ENCODE peak calls at places on chromosome 2, in six cellular contexts. M, W, S, E, R and H are unnamed samples.

GRCh38 chr2:21155365-21156136 is 31.8 kb downstream of the TDRD15 start:
- DNase-seq in M (no peak), W (no peak), S (no peak), E (no peak), R (no peak), H (no peak)

GRCh38 chr2:174342600-174343342 is 8.0 kb downstream of the SP9 start:
- DNase-seq in M (no peak), W (no peak), S (no peak), E (peak; percentile 29), R (no peak), H (no peak)

GRCh38 chr2:172949522-172949921 is 126.1 kb upstream of the MAP3K20 start:
- DNase-seq in M (no peak), W (no peak), S (no peak), E (no peak), R (no peak), H (no peak)

GRCh38 chr2:112582314-112582746 is 2.1 kb upstream of the CHCHD5 start:
- DNase-seq in M (peak; percentile 73), W (no peak), S (no peak), E (peak; percentile 70), R (no peak), H (peak; percentile 73)

GRCh38 chr2:219552382-219553167 is 8.7 kb downstream of the TMEM198 start:
- DNase-seq in M (peak; percentile 84), W (peak; percentile 79), S (peak; percentile 80), E (peak; percentile 94), R (no peak), H (peak; percentile 75)

GRCh38 chr2:127700527-127701192 is 637 bp upstream of the SFT2D3 start:
- DNase-seq in M (no peak), W (peak; percentile 28), S (no peak), E (peak; percentile 16), R (no peak), H (peak; percentile 56)

GRCh38 chr2:173653427-173653795 is 298.7 kb downstream of the CDCA7 start:
- DNase-seq in M (no peak), W (no peak), S (no peak), E (no peak), R (no peak), H (no peak)

GRCh38 chr2:237283136-237283928 is 130.6 kb downstream of the COL6A3 start:
- DNase-seq in M (peak; percentile 66), W (no peak), S (no peak), E (no peak), R (no peak), H (no peak)

GRCh38 chr2:234134496-234134895 is 84.0 kb downstream of the SPP2 start:
- DNase-seq in M (no peak), W (no peak), S (no peak), E (no peak), R (no peak), H (no peak)

GRCh38 chr2:5915926-5916325 is 223.7 kb downstream of the SOX11 start:
- DNase-seq in M (no peak), W (no peak), S (no peak), E (peak; percentile 59), R (no peak), H (peak; percentile 3)

GRCh38 chr2:127097471-127097765 is 9.5 kb downstream of the BIN1 start:
- DNase-seq in M (no peak), W (no peak), S (no peak), E (no peak), R (no peak), H (no peak)

GRCh38 chr2:29691386-29691950 is 229.9 kb downstream of the ALK start:
- DNase-seq in M (no peak), W (no peak), S (no peak), E (no peak), R (no peak), H (no peak)

GRCh38 chr2:199395311-199395710 is 62.4 kb downstream of the SATB2 start:
- DNase-seq in M (no peak), W (no peak), S (no peak), E (peak; percentile 54), R (no peak), H (no peak)

GRCh38 chr2:70133521-70134348 is 46.5 kb downstream of the PCBP1 start:
- DNase-seq in M (no peak), W (no peak), S (no peak), E (peak; percentile 63), R (no peak), H (no peak)

GRCh38 chr2:140929866-140930265 is 1201.0 kb downstream of the LRP1B start:
- DNase-seq in M (no peak), W (no peak), S (no peak), E (no peak), R (no peak), H (no peak)

GRCh38 chr2:217799553-217800432 is 203.0 kb downstream of the TNS1 start:
- DNase-seq in M (no peak), W (no peak), S (no peak), E (no peak), R (no peak), H (no peak)

GRCh38 chr2:216535454-216535995 is 36.9 kb downstream of the RPL37A start:
- DNase-seq in M (peak; percentile 94), W (no peak), S (no peak), E (peak; percentile 79), R (no peak), H (peak; percentile 73)

GRCh38 chr2:132429351-132429750 is 12.7 kb downstream of the GPR39 start:
- DNase-seq in M (no peak), W (no peak), S (no peak), E (no peak), R (no peak), H (no peak)

GRCh38 chr2:52269696-52270485 is 1238.0 kb upstream of the NRXN1 start:
- DNase-seq in M (peak; percentile 2), W (no peak), S (no peak), E (peak; percentile 12), R (no peak), H (peak; percentile 55)

GRCh38 chr2:27133195-27133875 is 1.1 kb downstream of the PREB start:
- DNase-seq in M (no peak), W (no peak), S (no peak), E (no peak), R (no peak), H (no peak)

GRCh38 chr2:16409006-16409390 is 256.6 kb downstream of the CYRIA start:
- DNase-seq in M (no peak), W (no peak), S (no peak), E (no peak), R (no peak), H (no peak)

GRCh38 chr2:152594792-152595191 is 122.5 kb downstream of the PRPF40A start:
- DNase-seq in M (no peak), W (no peak), S (no peak), E (peak; percentile 79), R (no peak), H (no peak)

GRCh38 chr2:10252651-10253050 is 50.1 kb upstream of the HPCAL1 start:
- DNase-seq in M (no peak), W (no peak), S (no peak), E (no peak), R (no peak), H (no peak)

GRCh38 chr2:188787661-188788044 is 186.5 kb upstream of the COL3A1 start:
- DNase-seq in M (peak; percentile 21), W (no peak), S (no peak), E (peak; percentile 9), R (no peak), H (no peak)

GRCh38 chr2:43224571-43225092 is 1.8 kb downstream of the ZFP36L2 start:
- DNase-seq in M (peak; percentile 52), W (no peak), S (peak; percentile 70), E (peak; percentile 72), R (no peak), H (no peak)

GRCh38 chr2:68807821-68808266 is 63.4 kb downstream of the BMP10 start:
- DNase-seq in M (peak; percentile 54), W (no peak), S (no peak), E (no peak), R (no peak), H (peak; percentile 91)

GRCh38 chr2:83067947-83068346 is 1391.1 kb downstream of the SUCLG1 start:
- DNase-seq in M (no peak), W (no peak), S (no peak), E (no peak), R (no peak), H (no peak)

GRCh38 chr2:10091182-10091932 is 11.1 kb upstream of the CYS1 start:
- DNase-seq in M (no peak), W (no peak), S (no peak), E (no peak), R (no peak), H (no peak)

GRCh38 chr2:69931832-69932595 is 17.1 kb downstream of the MXD1 start:
- DNase-seq in M (no peak), W (peak; percentile 43), S (no peak), E (no peak), R (no peak), H (no peak)

GRCh38 chr2:61135510-61135909 is 26.5 kb upstream of the C2orf74 start:
- DNase-seq in M (peak; percentile 32), W (no peak), S (no peak), E (peak; percentile 64), R (peak; percentile 18), H (peak; percentile 43)

GRCh38 chr2:153787612-153788011 is 84.1 kb upstream of the GALNT13 start:
- DNase-seq in M (no peak), W (no peak), S (no peak), E (no peak), R (no peak), H (no peak)

GRCh38 chr2:285506-285905 is 2.4 kb downstream of the ALKAL2 start:
- DNase-seq in M (peak; percentile 72), W (no peak), S (no peak), E (peak; percentile 73), R (no peak), H (peak; percentile 6)

GRCh38 chr2:102334471-102334870 is 21.1 kb upstream of the IL18R1 start:
- DNase-seq in M (no peak), W (no peak), S (no peak), E (no peak), R (no peak), H (no peak)

GRCh38 chr2:111071480-111072143 is 49.1 kb upstream of the BCL2L11 start:
- DNase-seq in M (peak; percentile 72), W (no peak), S (no peak), E (peak; percentile 95), R (peak; percentile 76), H (peak; percentile 76)

GRCh38 chr2:139643139-139643538 is 862.9 kb upstream of the NXPH2 start:
- DNase-seq in M (no peak), W (no peak), S (no peak), E (no peak), R (no peak), H (no peak)

GRCh38 chr2:217919781-217920351 is 82.9 kb downstream of the TNS1 start:
- DNase-seq in M (peak; percentile 90), W (no peak), S (no peak), E (peak; percentile 91), R (no peak), H (no peak)

GRCh38 chr2:29528891-29529520 is 392.4 kb downstream of the ALK start:
- DNase-seq in M (peak; percentile 71), W (no peak), S (no peak), E (peak; percentile 80), R (no peak), H (peak; percentile 19)

GRCh38 chr2:224009605-224010330 is 29.3 kb downstream of the SERPINE2 start:
- DNase-seq in M (peak; percentile 6), W (no peak), S (no peak), E (peak; percentile 44), R (no peak), H (peak; percentile 16)